ENCODE peak calls at places on chromosomes 11 and 22, in four cellular contexts. Q, N, F and A are unnamed samples.

GRCh38 chr11:121207485-121208115 is 85.0 kb upstream of the SC5D start:
- DNase-seq in Q (no peak), N (no peak), F (no peak), A (no peak)

GRCh38 chr11:120431633-120432032 is 79.9 kb upstream of the GRIK4 start:
- DNase-seq in Q (no peak), N (peak), F (no peak), A (peak)

GRCh38 chr11:86934263-86934932 is 20.8 kb downstream of the FZD4 start:
- DNase-seq in Q (no peak), N (no peak), F (no peak), A (no peak)

GRCh38 chr11:117185739-117186430 is 7.3 kb downstream of the SIDT2 start:
- DNase-seq in Q (no peak), N (no peak), F (peak), A (no peak)

GRCh38 chr22:44384981-44385610 is 72.3 kb upstream of the SHISAL1 start:
- DNase-seq in Q (no peak), N (no peak), F (no peak), A (no peak)

GRCh38 chr22:41237707-41238569 is 2.8 kb downstream of the CHADL start:
- DNase-seq in Q (peak), N (peak), F (peak), A (no peak)

GRCh38 chr22:48096846-48097665 is 1334.6 kb downstream of the TBC1D22A start:
- DNase-seq in Q (no peak), N (no peak), F (no peak), A (no peak)

GRCh38 chr11:24356501-24356900 is 140.4 kb upstream of the LUZP2 start:
- DNase-seq in Q (no peak), N (peak), F (no peak), A (no peak)

GRCh38 chr11:2248242-2248641 is 22.1 kb downstream of the ASCL2 start:
- DNase-seq in Q (no peak), N (no peak), F (no peak), A (no peak)

GRCh38 chr11:77559686-77560425 is 29.9 kb upstream of the AQP11 start:
- DNase-seq in Q (no peak), N (peak), F (no peak), A (peak)

GRCh38 chr11:81647374-81647773 is 1086.3 kb downstream of the FAM181B start:
- DNase-seq in Q (no peak), N (no peak), F (no peak), A (no peak)

GRCh38 chr11:128580612-128581011 is 6.7 kb downstream of the ETS1 start:
- DNase-seq in Q (no peak), N (no peak), F (no peak), A (no peak)

GRCh38 chr11:134794192-134794591 is 382.1 kb upstream of the B3GAT1 start:
- DNase-seq in Q (no peak), N (no peak), F (no peak), A (no peak)

GRCh38 chr11:5809122-5809519 is 397 bp downstream of the OR52N2 start:
- DNase-seq in Q (no peak), N (no peak), F (no peak), A (no peak)

GRCh38 chr11:117195761-117196160 is 3.4 kb upstream of the TAGLN start:
- DNase-seq in Q (no peak), N (no peak), F (no peak), A (no peak)

DNA sequence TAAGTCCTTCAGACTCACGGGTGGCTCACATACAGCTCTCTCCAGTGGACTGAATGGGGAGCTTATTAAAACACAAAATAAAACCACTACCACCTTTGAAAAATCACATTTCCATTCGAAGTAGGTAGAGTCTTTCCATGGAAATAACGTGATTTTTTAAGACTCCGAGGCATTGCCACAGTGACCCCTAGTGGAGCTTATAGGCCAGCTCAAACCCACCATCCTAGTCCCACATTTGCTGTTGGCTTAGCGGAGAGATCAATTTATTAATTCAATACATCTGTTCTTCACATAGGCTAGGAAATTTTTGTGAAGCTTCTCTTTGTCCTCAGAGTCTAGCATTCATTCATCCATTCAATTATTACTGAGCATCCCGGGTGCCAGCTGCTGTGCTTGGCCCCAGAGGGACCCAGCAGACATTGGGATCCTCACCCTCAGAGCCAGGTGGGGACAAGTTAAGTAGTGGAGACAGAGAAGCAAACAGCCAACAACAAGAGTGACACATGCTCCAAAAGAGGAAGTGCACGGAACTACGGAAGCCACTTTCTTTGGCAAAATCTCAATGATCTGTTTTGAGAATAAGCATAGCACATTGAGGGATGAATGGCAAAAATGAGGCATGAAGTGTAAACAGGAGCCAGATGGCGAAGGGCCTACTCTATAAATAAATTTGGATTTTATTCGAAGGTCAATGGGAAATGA is 10.2 kb upstream of the P4HA3 start:
- DNase-seq in Q (no peak), N (peak), F (no peak), A (no peak)
- TF ChIP-seq POLR2A in Q (no peak), N (no peak), F (no peak), A (no peak)

GRCh38 chr11:57776577-57776976 is 15.0 kb downstream of the CTNND1 start:
- DNase-seq in Q (no peak), N (no peak), F (no peak), A (no peak)

GRCh38 chr11:57779275-57779674 is 17.7 kb downstream of the CTNND1 start:
- DNase-seq in Q (no peak), N (peak), F (peak), A (no peak)

GRCh38 chr11:57776101-57776511 is 14.5 kb downstream of the CTNND1 start:
- DNase-seq in Q (no peak), N (peak), F (no peak), A (no peak)

GRCh38 chr11:57777969-57778317 is 16.3 kb downstream of the CTNND1 start:
- DNase-seq in Q (no peak), N (no peak), F (peak), A (no peak)

DNA sequence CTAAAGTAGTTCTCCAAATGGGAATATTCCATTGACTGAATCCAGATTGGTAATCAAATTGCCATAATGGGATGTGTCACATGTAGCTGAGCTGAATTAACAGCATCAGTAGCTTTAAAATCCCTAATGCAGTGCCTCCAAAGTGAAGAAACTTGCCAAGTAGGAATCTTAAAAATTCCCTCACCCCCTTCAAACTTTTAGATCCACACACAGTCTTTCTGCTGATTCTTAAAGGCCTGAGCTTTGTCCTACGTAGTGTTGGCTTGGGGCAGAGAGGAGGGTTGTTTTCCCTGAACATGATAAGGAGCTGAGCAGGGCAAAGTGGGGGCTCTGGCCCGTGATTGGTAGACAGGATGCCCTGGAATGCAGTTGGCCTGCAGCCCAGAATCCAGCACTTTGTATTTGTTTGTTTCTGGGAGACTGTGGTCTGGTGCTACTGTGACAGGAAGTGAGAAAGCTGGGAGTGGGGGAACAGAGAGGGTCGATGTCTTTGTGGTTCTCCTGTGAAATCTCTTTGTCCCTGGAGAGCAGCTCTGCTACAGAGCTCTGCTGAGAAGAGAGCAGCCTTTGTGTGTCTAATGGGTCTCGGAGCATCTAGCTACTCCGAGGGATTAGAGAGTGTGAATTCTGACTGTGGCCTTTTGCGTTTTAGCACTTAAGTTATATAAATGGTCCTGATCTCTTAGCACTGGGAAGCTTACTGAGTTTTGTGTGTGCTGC is 16.9 kb downstream of the CTNND1 start:
- DNase-seq in Q (peak), N (peak), F (peak), A (peak)
- TF ChIP-seq POLR2A in Q (peak), N (no peak), F (no peak), A (no peak)

DNA sequence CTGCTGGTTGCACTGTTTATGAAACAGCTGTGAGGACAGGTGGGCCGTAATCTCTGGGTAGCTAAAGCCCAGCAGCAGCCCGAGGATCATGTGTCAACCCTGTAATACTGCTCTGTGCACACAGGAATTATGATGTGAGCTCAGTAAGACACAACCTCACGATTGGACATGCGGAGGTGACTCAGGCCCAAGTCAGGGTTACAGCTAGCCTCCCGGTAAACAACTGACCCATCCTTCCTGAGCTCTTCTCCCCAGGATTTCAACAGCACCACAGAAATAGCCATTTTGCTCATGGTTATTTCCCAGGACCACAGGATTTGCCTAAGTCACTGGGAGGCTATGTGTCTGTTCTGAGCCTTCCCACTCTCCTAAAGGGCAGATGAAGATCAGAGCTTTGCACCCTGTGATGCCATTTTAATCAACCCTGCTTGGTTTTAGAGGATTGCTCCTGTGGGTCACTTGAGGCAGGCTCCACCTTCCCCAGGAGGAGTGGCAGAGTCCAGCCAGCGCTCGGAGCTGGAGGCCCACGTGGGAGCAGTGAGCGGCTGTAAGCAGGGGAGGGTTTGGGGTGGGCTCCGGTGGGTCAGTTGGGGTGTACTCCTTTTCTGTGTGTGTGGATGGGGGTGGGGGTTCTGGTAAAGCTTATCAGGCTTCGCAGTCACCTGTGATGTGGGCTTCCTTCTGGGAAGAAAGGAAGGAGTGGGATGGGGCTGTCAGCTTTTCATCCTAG is at the start of gene AMPD3:
- DNase-seq in Q (peak), N (peak), F (no peak), A (peak)
- TF ChIP-seq POLR2A in Q (no peak), N (peak), F (no peak), A (peak)

DNA sequence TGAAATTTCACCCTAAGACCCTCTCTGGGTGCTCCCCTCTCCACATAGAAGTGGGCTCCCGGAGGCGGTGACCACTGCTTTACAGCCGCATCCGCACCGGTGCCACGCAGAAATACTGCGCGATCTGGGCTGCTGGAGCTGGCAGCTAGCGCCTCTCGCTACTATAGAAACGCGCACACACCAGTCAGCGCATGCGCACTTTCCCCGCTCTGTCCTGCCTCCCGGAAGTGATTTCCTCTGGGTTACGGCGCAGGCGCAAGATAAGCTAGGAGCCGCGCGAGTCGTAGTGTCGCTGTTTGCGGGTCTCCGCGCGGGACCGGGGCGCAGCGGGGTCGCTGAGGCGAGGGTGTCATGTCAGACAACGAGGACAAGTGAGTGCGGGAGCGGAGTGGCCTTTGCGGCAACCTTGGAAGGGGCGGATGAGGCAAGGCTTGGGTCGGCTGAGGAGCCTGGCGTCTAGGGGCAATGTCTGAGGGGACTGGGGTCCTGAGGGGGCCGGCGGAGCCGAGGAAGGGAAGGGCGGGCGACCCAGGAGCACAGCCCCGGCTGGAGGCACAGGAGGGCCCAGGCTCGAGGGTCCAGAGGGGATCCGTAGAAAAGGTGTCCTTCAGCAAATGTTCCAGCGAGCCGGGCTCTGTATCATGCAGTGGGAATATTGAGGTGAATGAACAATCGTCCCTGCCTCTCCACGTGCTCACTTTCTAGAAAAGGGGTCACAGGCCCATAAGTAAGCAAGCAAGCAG is at the start of the genes C22orf23 and POLR2F:
- DNase-seq in Q (peak), N (peak), F (peak), A (peak)
- TF ChIP-seq POLR2A in Q (peak), N (peak), F (no peak), A (peak)

GRCh38 chr11:75429902-75430691 is 2.9 kb downstream of the KLHL35 start:
- DNase-seq in Q (peak), N (peak), F (peak), A (no peak)
- TF ChIP-seq POLR2A in Q (no peak), N (no peak), F (no peak), A (no peak)

GRCh38 chr22:42615092-42615859 is 593 bp upstream of the POLDIP3 start:
- DNase-seq in Q (peak), N (peak), F (peak), A (peak)

GRCh38 chr22:42619261-42620063 is 4.8 kb upstream of the POLDIP3 start:
- DNase-seq in Q (no peak), N (no peak), F (no peak), A (no peak)

GRCh38 chr22:42614312-42615091 is at the start of gene POLDIP3:
- DNase-seq in Q (peak), N (peak), F (peak), A (peak)

GRCh38 chr22:42620084-42620483 is 5.4 kb upstream of the POLDIP3 start:
- DNase-seq in Q (no peak), N (no peak), F (no peak), A (no peak)

GRCh38 chr22:42617155-42617983 is 2.7 kb upstream of the POLDIP3 start:
- DNase-seq in Q (no peak), N (no peak), F (no peak), A (no peak)
- TF ChIP-seq POLR2A in Q (no peak), N (no peak), F (no peak), A (no peak)

GRCh38 chr11:130157840-130158239 is 1.7 kb upstream of the ST14 start:
- DNase-seq in Q (no peak), N (no peak), F (no peak), A (no peak)

GRCh38 chr11:130161441-130161840 is 1.9 kb downstream of the ST14 start:
- DNase-seq in Q (no peak), N (no peak), F (no peak), A (no peak)

GRCh38 chr11:130160460-130161090 is 993 bp downstream of the ST14 start:
- DNase-seq in Q (no peak), N (no peak), F (no peak), A (no peak)

GRCh38 chr11:130159139-130159538 is 443 bp upstream of the ST14 start:
- DNase-seq in Q (no peak), N (no peak), F (no peak), A (no peak)

GRCh38 chr11:130159657-130160459 is at the start of gene ST14:
- DNase-seq in Q (no peak), N (no peak), F (peak), A (no peak)
- TF ChIP-seq POLR2A in Q (no peak), N (no peak), F (no peak), A (no peak)

GRCh38 chr11:80584661-80585060 is 1143.8 kb upstream of the TENM4 start:
- DNase-seq in Q (no peak), N (no peak), F (no peak), A (no peak)
- TF ChIP-seq POLR2A in Q (no peak), N (no peak), F (no peak), A (no peak)

GRCh38 chr22:23838686-23839468 is at the start of gene DERL3:
- DNase-seq in Q (peak), N (peak), F (peak), A (peak)
- TF ChIP-seq POLR2A in Q (no peak), N (no peak), F (no peak), A (no peak)

DNA sequence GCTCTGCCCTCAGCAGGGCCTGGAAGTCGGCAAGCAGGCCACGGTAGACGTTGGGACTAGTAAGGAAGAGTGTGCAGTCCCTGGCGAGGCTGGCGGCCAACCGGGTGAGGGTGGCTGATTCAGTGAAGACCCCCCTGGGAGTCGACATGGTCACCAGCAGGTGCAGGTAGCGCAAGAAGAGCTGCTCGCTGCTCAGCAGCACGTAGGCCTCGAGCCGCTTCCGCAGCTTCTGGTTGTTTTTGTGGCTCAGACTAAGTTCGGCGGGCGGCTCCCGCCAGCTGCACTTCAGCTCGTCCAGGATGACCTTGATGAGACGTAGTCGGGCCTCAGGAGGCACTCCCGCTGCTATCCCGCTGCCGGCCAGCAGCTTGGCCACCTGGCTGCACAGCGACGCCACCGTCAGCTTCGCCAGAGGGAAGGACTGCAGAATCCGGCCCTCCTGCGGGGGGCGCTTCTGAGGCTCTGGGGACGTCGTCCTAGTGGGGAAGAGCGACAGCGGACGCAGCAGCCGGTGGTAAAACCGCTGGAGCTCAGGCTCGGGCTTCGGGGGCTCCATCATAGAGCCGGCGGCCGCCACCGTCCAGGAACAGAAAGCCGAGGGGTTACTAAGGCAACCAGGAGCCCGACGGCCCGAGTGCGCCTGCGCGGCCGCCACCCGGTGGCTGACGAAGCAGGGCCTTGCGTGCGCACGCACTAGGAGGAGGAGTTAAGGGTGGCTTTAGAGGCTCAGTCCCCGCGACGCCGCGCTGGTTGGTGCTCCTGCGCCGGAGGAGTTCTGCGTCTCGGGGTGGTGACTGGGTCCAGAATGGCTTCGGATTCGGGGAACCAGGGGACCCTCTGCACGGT is at the start of the genes CCDC87 and CCS:
- DNase-seq in Q (peak), N (peak), F (peak), A (peak)
- TF ChIP-seq POLR2A in Q (peak), N (peak), F (no peak), A (peak)